ENCODE peak calls at places on chromosomes 13 and 19, in eight cellular contexts. One of them, this sample, is unnamed. For H3K27me3, the result is how much of the 10 kb centered on the place peaks cover.

GRCh38 chr19:23460656-23461055 is 65.4 kb upstream of the ZNF91 start:
- DNase-seq in HCT116: no peak
- DNase-seq in left ventricle myocardium inferior: no peak
- DNase-seq in ovary: no peak
- DNase-seq in ascending aorta: no peak
- DNase-seq in lower lobe of right lung: no peak
- DNase-seq in GM06990: no peak
- DNase-seq in K562: no peak
- DNase-seq in this sample: no peak

GRCh38 chr13:91571681-91572080 is 173.3 kb downstream of the GPC5 start:
- DNase-seq in HCT116: no peak
- DNase-seq in left ventricle myocardium inferior: no peak
- DNase-seq in ovary: no peak
- DNase-seq in ascending aorta: no peak
- DNase-seq in lower lobe of right lung: no peak
- DNase-seq in GM06990: no peak
- DNase-seq in K562: no peak
- DNase-seq in this sample: no peak

GRCh38 chr13:34161829-34162544 is 344.0 kb downstream of the RFC3 start:
- DNase-seq in HCT116: no peak
- DNase-seq in left ventricle myocardium inferior: no peak
- DNase-seq in ovary: no peak
- DNase-seq in ascending aorta: no peak
- DNase-seq in lower lobe of right lung: no peak
- DNase-seq in GM06990: no peak
- DNase-seq in K562: no peak
- DNase-seq in this sample: peak

GRCh38 chr19:50759886-50760285 is 10.4 kb upstream of the GPR32 start:
- DNase-seq in HCT116: peak
- DNase-seq in left ventricle myocardium inferior: no peak
- DNase-seq in ovary: no peak
- DNase-seq in ascending aorta: no peak
- DNase-seq in lower lobe of right lung: no peak
- DNase-seq in GM06990: no peak
- DNase-seq in K562: peak
- DNase-seq in this sample: no peak

GRCh38 chr19:17522988-17523872 is 11.8 kb downstream of the PGLS start:
- DNase-seq in HCT116: no peak
- DNase-seq in left ventricle myocardium inferior: peak
- DNase-seq in ovary: no peak
- DNase-seq in ascending aorta: peak
- DNase-seq in lower lobe of right lung: peak
- DNase-seq in GM06990: peak
- DNase-seq in K562: no peak
- DNase-seq in this sample: no peak

GRCh38 chr19:34555447-34555846 is 73.9 kb downstream of the WTIP start:
- DNase-seq in HCT116: peak
- DNase-seq in left ventricle myocardium inferior: no peak
- DNase-seq in ovary: no peak
- DNase-seq in ascending aorta: no peak
- DNase-seq in lower lobe of right lung: no peak
- DNase-seq in GM06990: no peak
- DNase-seq in K562: no peak
- DNase-seq in this sample: no peak

GRCh38 chr19:10086904-10087256 is 763 bp downstream of the SHFL start:
- DNase-seq in HCT116: no peak
- DNase-seq in left ventricle myocardium inferior: no peak
- DNase-seq in ovary: peak
- DNase-seq in ascending aorta: no peak
- DNase-seq in lower lobe of right lung: no peak
- DNase-seq in GM06990: peak
- DNase-seq in K562: peak
- DNase-seq in this sample: no peak

GRCh38 chr19:43527860-43528622 is 1.0 kb upstream of the ETHE1 start:
- DNase-seq in HCT116: no peak
- DNase-seq in left ventricle myocardium inferior: no peak
- DNase-seq in ovary: no peak
- DNase-seq in ascending aorta: peak
- DNase-seq in lower lobe of right lung: no peak
- DNase-seq in GM06990: no peak
- DNase-seq in K562: no peak
- DNase-seq in this sample: no peak

GRCh38 chr13:47959468-47960088 is 41.5 kb downstream of the SUCLA2 start:
- DNase-seq in HCT116: no peak
- DNase-seq in left ventricle myocardium inferior: no peak
- DNase-seq in ovary: no peak
- DNase-seq in ascending aorta: no peak
- DNase-seq in lower lobe of right lung: no peak
- DNase-seq in GM06990: no peak
- DNase-seq in K562: no peak
- DNase-seq in this sample: no peak

GRCh38 chr19:13987101-13987890 is 18.8 kb downstream of the RFX1 start:
- DNase-seq in HCT116: no peak
- DNase-seq in left ventricle myocardium inferior: peak
- DNase-seq in ovary: no peak
- DNase-seq in ascending aorta: no peak
- DNase-seq in lower lobe of right lung: peak
- DNase-seq in GM06990: no peak
- DNase-seq in K562: no peak
- DNase-seq in this sample: no peak

GRCh38 chr13:96984061-96984508 is 10.2 kb downstream of the OXGR1 start:
- DNase-seq in HCT116: no peak
- DNase-seq in left ventricle myocardium inferior: no peak
- DNase-seq in ovary: no peak
- DNase-seq in ascending aorta: no peak
- DNase-seq in lower lobe of right lung: peak
- DNase-seq in GM06990: no peak
- DNase-seq in K562: no peak
- DNase-seq in this sample: no peak

GRCh38 chr13:73388586-73388985 is 329.8 kb downstream of the KLF5 start:
- DNase-seq in HCT116: no peak
- DNase-seq in left ventricle myocardium inferior: no peak
- DNase-seq in ovary: no peak
- DNase-seq in ascending aorta: no peak
- DNase-seq in lower lobe of right lung: no peak
- DNase-seq in GM06990: no peak
- DNase-seq in K562: no peak
- DNase-seq in this sample: no peak

GRCh38 chr13:22893777-22894176 is 287.0 kb upstream of the SGCG start:
- DNase-seq in HCT116: no peak
- DNase-seq in left ventricle myocardium inferior: no peak
- DNase-seq in ovary: no peak
- DNase-seq in ascending aorta: no peak
- DNase-seq in lower lobe of right lung: no peak
- DNase-seq in GM06990: no peak
- DNase-seq in K562: no peak
- DNase-seq in this sample: no peak

GRCh38 chr13:45936621-45937020 is 85.1 kb upstream of the SIAH3 start:
- DNase-seq in HCT116: no peak
- DNase-seq in left ventricle myocardium inferior: no peak
- DNase-seq in ovary: no peak
- DNase-seq in ascending aorta: no peak
- DNase-seq in lower lobe of right lung: no peak
- DNase-seq in GM06990: no peak
- DNase-seq in K562: no peak
- DNase-seq in this sample: no peak

GRCh38 chr19:46615966-46616365 is 8.9 kb downstream of the PTGIR start:
- DNase-seq in HCT116: no peak
- DNase-seq in left ventricle myocardium inferior: peak
- DNase-seq in ovary: peak
- DNase-seq in ascending aorta: no peak
- DNase-seq in lower lobe of right lung: no peak
- DNase-seq in GM06990: no peak
- DNase-seq in K562: no peak
- DNase-seq in this sample: no peak

GRCh38 chr13:29679357-29680050 is 84.0 kb upstream of the SLC7A1 start:
- DNase-seq in HCT116: no peak
- DNase-seq in left ventricle myocardium inferior: peak
- DNase-seq in ovary: no peak
- DNase-seq in ascending aorta: no peak
- DNase-seq in lower lobe of right lung: no peak
- DNase-seq in GM06990: no peak
- DNase-seq in K562: no peak
- DNase-seq in this sample: no peak

GRCh38 chr19:38717855-38718254 is 26.4 kb downstream of the CAPN12 start:
- DNase-seq in HCT116: no peak
- DNase-seq in left ventricle myocardium inferior: no peak
- DNase-seq in ovary: no peak
- DNase-seq in ascending aorta: no peak
- DNase-seq in lower lobe of right lung: no peak
- DNase-seq in GM06990: no peak
- DNase-seq in K562: no peak
- DNase-seq in this sample: no peak

GRCh38 chr19:38715540-38715939 is 28.7 kb downstream of the CAPN12 start:
- DNase-seq in HCT116: no peak
- DNase-seq in left ventricle myocardium inferior: peak
- DNase-seq in ovary: no peak
- DNase-seq in ascending aorta: peak
- DNase-seq in lower lobe of right lung: no peak
- DNase-seq in GM06990: no peak
- DNase-seq in K562: no peak
- DNase-seq in this sample: no peak

GRCh38 chr19:38714354-38714778 is 29.9 kb downstream of the CAPN12 start:
- DNase-seq in HCT116: no peak
- DNase-seq in left ventricle myocardium inferior: peak
- DNase-seq in ovary: no peak
- DNase-seq in ascending aorta: no peak
- DNase-seq in lower lobe of right lung: no peak
- DNase-seq in GM06990: no peak
- DNase-seq in K562: no peak
- DNase-seq in this sample: no peak

GRCh38 chr19:38718747-38719543 is 25.3 kb downstream of the CAPN12 start:
- DNase-seq in HCT116: no peak
- DNase-seq in left ventricle myocardium inferior: peak
- DNase-seq in ovary: no peak
- DNase-seq in ascending aorta: peak
- DNase-seq in lower lobe of right lung: peak
- DNase-seq in GM06990: no peak
- DNase-seq in K562: no peak
- DNase-seq in this sample: no peak

DNA sequence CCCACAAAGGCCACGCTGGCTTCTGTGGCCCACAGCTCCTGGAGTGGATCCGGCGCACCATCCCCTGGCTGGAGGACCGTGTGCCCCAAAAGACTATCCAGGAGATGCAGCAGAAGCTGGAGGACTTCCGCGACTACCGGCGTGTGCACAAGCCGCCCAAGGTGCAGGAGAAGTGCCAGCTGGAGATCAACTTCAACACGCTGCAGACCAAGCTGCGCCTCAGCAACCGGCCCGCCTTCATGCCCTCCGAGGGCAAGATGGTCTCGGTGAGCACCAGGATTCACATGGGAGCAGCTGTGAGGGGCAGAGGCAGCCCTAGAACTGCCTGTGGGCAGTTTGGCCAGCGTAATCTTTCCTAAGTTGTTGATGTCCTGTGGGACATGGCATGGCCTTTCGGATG is 27.2 kb downstream of the CAPN12 start:
- DNase-seq in HCT116: no peak
- DNase-seq in left ventricle myocardium inferior: no peak
- DNase-seq in ovary: no peak
- DNase-seq in ascending aorta: no peak
- DNase-seq in lower lobe of right lung: no peak
- DNase-seq in GM06990: no peak
- DNase-seq in K562: no peak
- DNase-seq in this sample: no peak
- H3K27me3 ChIP-seq in HCT116: under half
- H3K27me3 ChIP-seq in left ventricle myocardium inferior: under half
- H3K27me3 ChIP-seq in ovary: under half
- H3K27me3 ChIP-seq in ascending aorta: under half
- H3K27me3 ChIP-seq in lower lobe of right lung: under half
- H3K27me3 ChIP-seq in GM06990: under half
- H3K27me3 ChIP-seq in K562: under half
- H3K27me3 ChIP-seq in this sample: under half

DNA sequence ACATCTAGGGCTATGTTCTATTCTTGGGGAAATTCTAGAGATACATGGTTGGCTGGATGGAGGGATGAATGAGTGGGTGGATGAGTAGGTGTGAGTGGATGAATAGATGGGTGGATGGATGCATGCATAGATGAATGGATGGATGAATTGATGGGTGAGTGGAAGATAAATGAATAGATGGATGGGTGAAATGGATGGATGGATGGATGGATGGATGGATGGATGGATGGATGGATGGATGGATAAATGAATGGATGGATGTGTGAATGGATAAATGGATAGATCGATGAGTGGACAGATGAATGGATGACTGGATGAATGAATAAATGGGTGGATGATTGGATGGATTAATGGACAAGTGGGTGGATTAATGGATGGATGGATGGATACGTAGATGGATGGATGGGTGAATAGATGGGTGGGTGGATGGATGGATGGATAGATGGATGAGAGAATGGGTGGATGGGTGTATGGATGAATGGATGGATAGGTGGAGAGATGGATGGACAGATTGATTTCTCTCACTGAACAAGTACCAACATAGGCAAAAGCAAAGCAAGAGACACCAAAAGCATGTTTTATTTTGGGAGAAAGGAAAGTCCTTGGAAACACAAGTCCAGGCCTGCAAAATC is 143.2 kb downstream of the TSHZ3 start:
- DNase-seq in HCT116: no peak
- DNase-seq in left ventricle myocardium inferior: no peak
- DNase-seq in ovary: no peak
- DNase-seq in ascending aorta: no peak
- DNase-seq in lower lobe of right lung: no peak
- DNase-seq in GM06990: no peak
- DNase-seq in K562: no peak
- DNase-seq in this sample: no peak
- TF ChIP-seq CTCF in HCT116: no peak
- TF ChIP-seq CTCF in left ventricle myocardium inferior: no peak
- TF ChIP-seq CTCF in ovary: no peak
- TF ChIP-seq CTCF in ascending aorta: no peak
- TF ChIP-seq CTCF in lower lobe of right lung: no peak
- TF ChIP-seq CTCF in GM06990: no peak
- TF ChIP-seq CTCF in K562: no peak
- TF ChIP-seq CTCF in this sample: no peak

GRCh38 chr13:109698779-109699178 is 87.6 kb downstream of the IRS2 start:
- DNase-seq in HCT116: no peak
- DNase-seq in left ventricle myocardium inferior: no peak
- DNase-seq in ovary: no peak
- DNase-seq in ascending aorta: no peak
- DNase-seq in lower lobe of right lung: no peak
- DNase-seq in GM06990: no peak
- DNase-seq in K562: no peak
- DNase-seq in this sample: no peak
- H3K27me3 ChIP-seq in HCT116: under half
- H3K27me3 ChIP-seq in left ventricle myocardium inferior: under half
- H3K27me3 ChIP-seq in ovary: under half
- H3K27me3 ChIP-seq in ascending aorta: under half
- H3K27me3 ChIP-seq in lower lobe of right lung: under half
- H3K27me3 ChIP-seq in GM06990: under half
- H3K27me3 ChIP-seq in K562: under half
- H3K27me3 ChIP-seq in this sample: under half

DNA sequence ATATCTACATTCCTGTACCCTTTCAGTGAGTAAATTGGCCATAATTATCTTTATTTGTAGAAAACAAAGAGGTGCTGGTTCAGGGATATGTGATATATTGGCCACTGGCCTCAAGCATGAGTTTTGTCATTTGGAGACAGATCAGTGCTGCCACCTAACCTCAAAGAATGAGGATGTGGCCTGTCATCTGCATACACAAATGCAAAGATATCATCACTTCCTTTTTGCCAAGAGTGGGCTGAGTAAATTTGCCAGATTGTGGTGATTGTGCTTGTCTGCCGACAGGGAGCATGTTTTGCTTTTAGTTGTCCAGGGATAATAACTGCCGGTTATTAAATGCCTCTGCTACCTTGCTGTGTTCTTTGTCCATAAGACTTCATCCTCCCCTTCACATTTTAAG is 44.2 kb downstream of the WASF3 start:
- DNase-seq in HCT116: no peak
- DNase-seq in left ventricle myocardium inferior: no peak
- DNase-seq in ovary: no peak
- DNase-seq in ascending aorta: no peak
- DNase-seq in lower lobe of right lung: no peak
- DNase-seq in GM06990: peak
- DNase-seq in K562: no peak
- DNase-seq in this sample: no peak
- TF ChIP-seq CTCF in HCT116: no peak
- TF ChIP-seq CTCF in left ventricle myocardium inferior: peak
- TF ChIP-seq CTCF in ovary: no peak
- TF ChIP-seq CTCF in ascending aorta: no peak
- TF ChIP-seq CTCF in lower lobe of right lung: no peak
- TF ChIP-seq CTCF in GM06990: no peak
- TF ChIP-seq CTCF in K562: no peak
- TF ChIP-seq CTCF in this sample: no peak

This sample was measured in kidney epithelial cell.